ENCODE peak calls at places on chromosomes 11 and 22, in seven cellular contexts. One of them, this sample, is unnamed.
A peak's percentile ranks its signal among the peaks of the same experiment; 100 is the strongest.

GRCh38 chr11:66843776-66844495 is 695 bp downstream of the RCE1 start:
- DNase-seq in suprapubic skin: peak; percentile 73
- DNase-seq in A549: no peak
- DNase-seq in SK-N-SH: no peak
- DNase-seq in transverse colon: no peak
- DNase-seq in K562: no peak
- DNase-seq in tibial nerve: no peak
- DNase-seq in this sample: no peak

GRCh38 chr11:103584021-103584420 is 452.4 kb upstream of the DDI1 start:
- DNase-seq in SK-N-SH: no peak
- DNase-seq in transverse colon: no peak
- DNase-seq in A549: no peak
- DNase-seq in tibial nerve: no peak
- DNase-seq in K562: no peak
- DNase-seq in suprapubic skin: no peak
- DNase-seq in this sample: no peak

GRCh38 chr22:26887456-26887855 is 230.1 kb downstream of the MIAT start:
- DNase-seq in SK-N-SH: no peak
- DNase-seq in K562: no peak
- DNase-seq in A549: no peak
- DNase-seq in tibial nerve: no peak
- DNase-seq in suprapubic skin: no peak
- DNase-seq in transverse colon: no peak
- DNase-seq in this sample: no peak

GRCh38 chr11:114061053-114062049 is 1.8 kb downstream of the ZBTB16 start:
- DNase-seq in A549: no peak
- DNase-seq in suprapubic skin: no peak
- DNase-seq in tibial nerve: no peak
- DNase-seq in SK-N-SH: peak; percentile 72
- DNase-seq in transverse colon: no peak
- DNase-seq in K562: no peak
- DNase-seq in this sample: peak; percentile 48

GRCh38 chr11:12812849-12813248 is 138.6 kb downstream of the TEAD1 start:
- DNase-seq in A549: no peak
- DNase-seq in transverse colon: no peak
- DNase-seq in suprapubic skin: no peak
- DNase-seq in SK-N-SH: peak; percentile 67
- DNase-seq in K562: peak; percentile 88
- DNase-seq in tibial nerve: no peak
- DNase-seq in this sample: no peak

GRCh38 chr22:47129902-47130301 is 367.5 kb downstream of the TBC1D22A start:
- DNase-seq in tibial nerve: no peak
- DNase-seq in A549: no peak
- DNase-seq in K562: peak; percentile 76
- DNase-seq in transverse colon: peak; percentile 89
- DNase-seq in SK-N-SH: no peak
- DNase-seq in suprapubic skin: no peak
- DNase-seq in this sample: peak; percentile 70

GRCh38 chr22:35914665-35915476 is 113.8 kb downstream of the RBFOX2 start:
- DNase-seq in SK-N-SH: peak; percentile 62
- DNase-seq in A549: peak; percentile 48
- DNase-seq in suprapubic skin: no peak
- DNase-seq in K562: peak; percentile 76
- DNase-seq in tibial nerve: peak; percentile 22
- DNase-seq in transverse colon: peak; percentile 68
- DNase-seq in this sample: peak; percentile 58

GRCh38 chr22:37032134-37032534 is 12.6 kb downstream of the MPST start:
- DNase-seq in K562: no peak
- DNase-seq in A549: no peak
- DNase-seq in SK-N-SH: no peak
- DNase-seq in suprapubic skin: no peak
- DNase-seq in tibial nerve: no peak
- DNase-seq in transverse colon: no peak
- DNase-seq in this sample: no peak

GRCh38 chr11:13033760-13034533 is 24.8 kb downstream of the RASSF10 start:
- DNase-seq in K562: no peak
- DNase-seq in tibial nerve: no peak
- DNase-seq in A549: no peak
- DNase-seq in suprapubic skin: no peak
- DNase-seq in transverse colon: no peak
- DNase-seq in SK-N-SH: peak; percentile 34
- DNase-seq in this sample: no peak

GRCh38 chr11:90229791-90230190 is 6.9 kb upstream of the CHORDC1 start:
- DNase-seq in SK-N-SH: no peak
- DNase-seq in transverse colon: no peak
- DNase-seq in K562: no peak
- DNase-seq in suprapubic skin: no peak
- DNase-seq in tibial nerve: no peak
- DNase-seq in A549: no peak
- DNase-seq in this sample: no peak

GRCh38 chr22:35054064-35054463 is 11.9 kb upstream of the ISX start:
- DNase-seq in transverse colon: no peak
- DNase-seq in SK-N-SH: no peak
- DNase-seq in K562: no peak
- DNase-seq in A549: no peak
- DNase-seq in tibial nerve: no peak
- DNase-seq in suprapubic skin: no peak
- DNase-seq in this sample: no peak

GRCh38 chr11:96036863-96037262 is 113.0 kb upstream of the MTMR2 start:
- DNase-seq in suprapubic skin: no peak
- DNase-seq in A549: no peak
- DNase-seq in tibial nerve: no peak
- DNase-seq in SK-N-SH: no peak
- DNase-seq in K562: no peak
- DNase-seq in transverse colon: no peak
- DNase-seq in this sample: no peak

GRCh38 chr22:22578702-22579424 is 19.8 kb upstream of the PRAME start:
- DNase-seq in K562: peak; percentile 85
- DNase-seq in transverse colon: no peak
- DNase-seq in tibial nerve: peak; percentile 52
- DNase-seq in A549: no peak
- DNase-seq in SK-N-SH: no peak
- DNase-seq in suprapubic skin: no peak
- DNase-seq in this sample: no peak

GRCh38 chr11:112346586-112346985 is 85.9 kb upstream of the PLET1 start:
- DNase-seq in A549: no peak
- DNase-seq in K562: no peak
- DNase-seq in SK-N-SH: no peak
- DNase-seq in transverse colon: no peak
- DNase-seq in suprapubic skin: no peak
- DNase-seq in tibial nerve: no peak
- DNase-seq in this sample: no peak

GRCh38 chr11:122108192-122108799 is 7.7 kb downstream of the BLID start:
- DNase-seq in transverse colon: no peak
- DNase-seq in SK-N-SH: no peak
- DNase-seq in tibial nerve: no peak
- DNase-seq in K562: peak; percentile 20
- DNase-seq in A549: no peak
- DNase-seq in suprapubic skin: no peak
- DNase-seq in this sample: no peak

GRCh38 chr11:45724145-45724544 is 58.7 kb upstream of the CHST1 start:
- DNase-seq in K562: no peak
- DNase-seq in A549: no peak
- DNase-seq in SK-N-SH: no peak
- DNase-seq in suprapubic skin: no peak
- DNase-seq in transverse colon: no peak
- DNase-seq in tibial nerve: no peak
- DNase-seq in this sample: no peak

GRCh38 chr11:7571640-7572000 is 57.8 kb downstream of the PPFIBP2 start:
- DNase-seq in transverse colon: peak; percentile 82
- DNase-seq in A549: peak; percentile 74
- DNase-seq in K562: peak; percentile 59
- DNase-seq in suprapubic skin: no peak
- DNase-seq in SK-N-SH: peak; percentile 70
- DNase-seq in tibial nerve: peak; percentile 64
- DNase-seq in this sample: peak; percentile 79

GRCh38 chr11:130613396-130613795 is 165.0 kb downstream of the ADAMTS15 start:
- DNase-seq in SK-N-SH: no peak
- DNase-seq in A549: no peak
- DNase-seq in tibial nerve: no peak
- DNase-seq in K562: no peak
- DNase-seq in suprapubic skin: no peak
- DNase-seq in transverse colon: no peak
- DNase-seq in this sample: no peak

GRCh38 chr11:9565822-9566560 is 7.5 kb upstream of the WEE1 start:
- DNase-seq in tibial nerve: no peak
- DNase-seq in A549: peak; percentile 93
- DNase-seq in transverse colon: peak; percentile 53
- DNase-seq in SK-N-SH: peak; percentile 16
- DNase-seq in suprapubic skin: no peak
- DNase-seq in K562: peak; percentile 97
- DNase-seq in this sample: peak; percentile 39

GRCh38 chr11:36500315-36500721 is 9.8 kb downstream of the TRAF6 start:
- DNase-seq in transverse colon: peak; percentile 16
- DNase-seq in SK-N-SH: no peak
- DNase-seq in A549: peak; percentile 10
- DNase-seq in K562: peak; percentile 63
- DNase-seq in suprapubic skin: no peak
- DNase-seq in tibial nerve: no peak
- DNase-seq in this sample: no peak

GRCh38 chr11:61866958-61867343 is 24.4 kb downstream of the FADS3 start:
- DNase-seq in tibial nerve: no peak
- DNase-seq in K562: no peak
- DNase-seq in A549: no peak
- DNase-seq in suprapubic skin: no peak
- DNase-seq in SK-N-SH: no peak
- DNase-seq in transverse colon: no peak
- DNase-seq in this sample: no peak

GRCh38 chr11:83097671-83098070 is 26.0 kb upstream of the RAB30 start:
- DNase-seq in K562: no peak
- DNase-seq in tibial nerve: no peak
- DNase-seq in transverse colon: no peak
- DNase-seq in suprapubic skin: no peak
- DNase-seq in A549: no peak
- DNase-seq in SK-N-SH: no peak
- DNase-seq in this sample: no peak

GRCh38 chr22:46043816-46044717 is 67.1 kb upstream of the WNT7B start:
- DNase-seq in suprapubic skin: peak; percentile 78
- DNase-seq in tibial nerve: no peak
- DNase-seq in A549: no peak
- DNase-seq in transverse colon: peak; percentile 49
- DNase-seq in K562: no peak
- DNase-seq in SK-N-SH: no peak
- DNase-seq in this sample: peak; percentile 54

GRCh38 chr11:88507771-88508557 is 170.4 kb upstream of the CTSC start:
- DNase-seq in A549: no peak
- DNase-seq in K562: no peak
- DNase-seq in tibial nerve: no peak
- DNase-seq in transverse colon: no peak
- DNase-seq in SK-N-SH: no peak
- DNase-seq in suprapubic skin: no peak
- DNase-seq in this sample: no peak
- H3K4me3 ChIP-seq in A549: peak overlapping the region; percentile 42
- H3K4me3 ChIP-seq in K562: no peak overlapping the region
- H3K4me3 ChIP-seq in tibial nerve: peak overlapping the region; percentile 16
- H3K4me3 ChIP-seq in transverse colon: peak overlapping the region; percentile 48
- H3K4me3 ChIP-seq in SK-N-SH: no peak overlapping the region
- H3K4me3 ChIP-seq in suprapubic skin: peak overlapping the region; percentile 49
- H3K4me3 ChIP-seq in this sample: peak overlapping the region; percentile 39

DNA sequence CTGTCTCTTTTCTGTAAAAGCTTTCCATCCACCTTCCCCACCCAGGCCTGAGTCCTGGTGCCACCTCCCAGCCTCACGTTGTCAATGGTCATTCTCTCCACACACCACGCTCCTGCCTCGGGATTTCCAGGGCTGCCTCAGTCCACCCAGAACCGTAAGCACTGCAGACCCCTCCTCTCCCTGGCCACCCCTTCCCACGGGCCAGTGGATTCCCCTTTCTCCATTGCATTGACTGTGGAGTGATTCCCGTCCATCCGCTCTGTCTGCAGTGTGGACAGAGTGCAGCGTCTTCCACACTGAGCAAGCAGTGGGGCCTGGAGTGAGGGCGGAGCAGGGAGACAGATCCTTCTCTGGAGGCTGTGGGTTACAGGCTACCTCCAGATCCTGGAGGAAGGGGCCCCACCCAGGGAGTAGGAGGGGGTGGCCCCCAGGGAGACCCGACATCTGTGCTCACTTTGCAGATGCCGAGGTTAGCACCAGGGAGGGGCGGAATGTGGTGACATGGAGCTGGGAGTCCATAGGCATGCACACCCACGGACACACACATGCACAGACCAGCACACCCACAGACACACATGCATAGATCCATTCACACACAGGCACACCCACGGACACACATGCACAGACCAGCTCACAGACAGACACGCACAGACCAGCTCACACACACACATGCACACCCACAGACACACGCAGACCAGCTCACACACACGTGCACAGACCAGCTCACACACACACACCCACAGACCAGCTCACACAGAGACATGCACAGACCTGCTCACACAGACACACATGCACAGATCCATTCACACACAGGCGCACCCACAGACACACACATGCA is 109.6 kb upstream of the B3GAT1 start:
- DNase-seq in tibial nerve: no peak
- DNase-seq in SK-N-SH: no peak
- DNase-seq in A549: no peak
- DNase-seq in suprapubic skin: no peak
- DNase-seq in K562: no peak
- DNase-seq in transverse colon: no peak
- DNase-seq in this sample: no peak
- H3K9me3 ChIP-seq in tibial nerve: no peaks in the 10 kb centered on the region
- H3K9me3 ChIP-seq in SK-N-SH: no peaks in the 10 kb centered on the region
- H3K9me3 ChIP-seq in A549: no peaks in the 10 kb centered on the region
- H3K9me3 ChIP-seq in suprapubic skin: no peaks in the 10 kb centered on the region
- H3K9me3 ChIP-seq in K562: no peaks in the 10 kb centered on the region
- H3K9me3 ChIP-seq in transverse colon: no peaks in the 10 kb centered on the region
- H3K9me3 ChIP-seq in this sample: no peaks in the 10 kb centered on the region

DNA sequence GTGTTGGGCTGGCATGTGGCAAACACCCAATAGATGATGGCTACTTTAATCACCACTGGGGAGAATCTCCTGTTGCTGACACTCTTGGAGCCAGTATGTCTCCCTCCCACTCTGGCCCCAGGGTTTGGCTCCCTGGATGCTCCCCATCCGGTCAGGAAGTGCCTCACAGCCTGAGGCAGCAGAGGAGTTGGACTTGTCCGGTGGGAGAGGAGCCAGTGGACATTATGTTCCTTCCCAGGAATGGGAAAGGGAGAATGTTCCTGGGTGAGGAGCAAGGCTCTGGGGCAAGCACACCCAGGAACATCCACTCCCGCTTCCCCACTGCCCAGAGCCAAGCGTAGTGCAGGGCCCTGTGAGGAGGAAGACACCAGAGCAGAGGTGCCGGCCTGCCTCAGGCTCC is 84.6 kb upstream of the NAV2 start:
- DNase-seq in suprapubic skin: peak; percentile 92
- DNase-seq in tibial nerve: peak; percentile 49
- DNase-seq in K562: no peak
- DNase-seq in A549: no peak
- DNase-seq in transverse colon: peak; percentile 47
- DNase-seq in SK-N-SH: no peak
- DNase-seq in this sample: no peak
- TF ChIP-seq EP300 in suprapubic skin: peak; percentile 67
- TF ChIP-seq EP300 in tibial nerve: peak; percentile 93
- TF ChIP-seq EP300 in K562: no peak
- TF ChIP-seq EP300 in A549: no peak
- TF ChIP-seq EP300 in transverse colon: peak; percentile 87
- TF ChIP-seq EP300 in SK-N-SH: no peak
- TF ChIP-seq EP300 in this sample: peak; percentile 93

DNA sequence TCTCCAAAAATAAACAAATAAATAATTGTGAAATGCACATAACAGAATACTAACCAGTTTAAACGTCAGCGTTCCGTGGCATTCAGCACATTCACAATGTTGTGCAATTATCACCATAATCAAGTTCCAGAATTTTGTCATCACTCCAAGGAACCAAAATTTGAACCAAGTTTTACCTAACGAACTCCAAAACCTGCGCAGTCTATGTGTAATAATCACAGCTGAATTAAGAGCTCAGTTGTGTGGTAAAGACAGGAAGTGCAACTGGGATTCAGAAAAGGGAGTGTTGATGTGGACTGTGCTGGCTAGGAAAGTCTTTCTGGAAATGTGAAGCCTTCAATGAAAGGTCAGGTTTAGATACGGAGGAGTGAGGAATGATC is 5.4 kb upstream of the MCAM start:
- DNase-seq in A549: no peak
- DNase-seq in tibial nerve: no peak
- DNase-seq in K562: peak; percentile 29
- DNase-seq in suprapubic skin: no peak
- DNase-seq in transverse colon: no peak
- DNase-seq in SK-N-SH: no peak
- DNase-seq in this sample: no peak
- H3K4me3 ChIP-seq in A549: peak overlapping the region; percentile 46
- H3K4me3 ChIP-seq in tibial nerve: no peak overlapping the region
- H3K4me3 ChIP-seq in K562: no peak overlapping the region
- H3K4me3 ChIP-seq in suprapubic skin: no peak overlapping the region
- H3K4me3 ChIP-seq in transverse colon: no peak overlapping the region
- H3K4me3 ChIP-seq in SK-N-SH: no peak overlapping the region
- H3K4me3 ChIP-seq in this sample: no peak overlapping the region